ENCODE peak calls at places on chromosomes 13 and 19, in five cellular contexts. S, P, V, W and O are unnamed samples.

GRCh38 chr13:98835156-98835555 is 82.7 kb upstream of the SLC15A1 start:
- DNase-seq in S (no peak), P (no peak), V (no peak), W (no peak), O (no peak)

GRCh38 chr19:33459220-33459619 is 62.4 kb downstream of the PEPD start:
- DNase-seq in S (peak), P (no peak), V (no peak), W (no peak), O (no peak)

GRCh38 chr19:18488838-18489626 is 32.8 kb downstream of the ELL start:
- DNase-seq in S (peak), P (peak), V (no peak), W (no peak), O (no peak)

GRCh38 chr19:38655148-38655824 is 7.8 kb downstream of the ACTN4 start:
- DNase-seq in S (no peak), P (no peak), V (no peak), W (peak), O (no peak)

GRCh38 chr13:49357694-49358093 is 86.2 kb downstream of the CAB39L start:
- DNase-seq in S (no peak), P (peak), V (no peak), W (peak), O (no peak)

GRCh38 chr19:17739121-17739875 is 12.0 kb upstream of the FCHO1 start:
- DNase-seq in S (peak), P (no peak), V (no peak), W (no peak), O (no peak)

GRCh38 chr19:33962161-33962560 is 165.5 kb downstream of the KCTD15 start:
- DNase-seq in S (no peak), P (no peak), V (no peak), W (no peak), O (no peak)

GRCh38 chr13:87893982-87894527 is 222.9 kb downstream of the SLITRK5 start:
- DNase-seq in S (no peak), P (no peak), V (no peak), W (no peak), O (no peak)

GRCh38 chr13:77112961-77113360 is 86.0 kb upstream of the FBXL3 start:
- DNase-seq in S (no peak), P (no peak), V (no peak), W (no peak), O (no peak)

GRCh38 chr19:13094285-13094595 is 8.4 kb downstream of the LYL1 start:
- DNase-seq in S (no peak), P (no peak), V (no peak), W (no peak), O (no peak)

GRCh38 chr19:38725469-38726283 is 18.6 kb downstream of the CAPN12 start:
- DNase-seq in S (no peak), P (no peak), V (no peak), W (no peak), O (no peak)

GRCh38 chr19:49890349-49891311 is 6.1 kb downstream of the IL4I1 start:
- DNase-seq in S (peak), P (no peak), V (no peak), W (no peak), O (peak)

GRCh38 chr13:90233933-90234672 is 1113.4 kb upstream of the MIR17HG start:
- DNase-seq in S (no peak), P (peak), V (no peak), W (no peak), O (no peak)

GRCh38 chr19:42121666-42122069 is 10.6 kb downstream of the POU2F2 start:
- DNase-seq in S (no peak), P (peak), V (peak), W (peak), O (peak)

GRCh38 chr19:54418030-54418929 is 3.0 kb downstream of the TTYH1 start:
- DNase-seq in S (no peak), P (no peak), V (no peak), W (peak), O (no peak)

GRCh38 chr13:42720116-42720857 is 61.1 kb upstream of the FAM216B start:
- DNase-seq in S (no peak), P (peak), V (no peak), W (peak), O (no peak)

GRCh38 chr19:14368011-14368513 is 13.2 kb upstream of the ADGRE5 start:
- DNase-seq in S (no peak), P (no peak), V (no peak), W (no peak), O (no peak)

GRCh38 chr19:43469160-43469480 is 3.7 kb upstream of the LYPD3 start:
- DNase-seq in S (no peak), P (no peak), V (no peak), W (peak), O (peak)

GRCh38 chr13:36608474-36608873 is 65.3 kb upstream of the SERTM1 start:
- DNase-seq in S (no peak), P (no peak), V (no peak), W (no peak), O (no peak)

GRCh38 chr13:98436379-98436909 is 140.5 kb downstream of the STK24 start:
- DNase-seq in S (no peak), P (no peak), V (no peak), W (no peak), O (no peak)

GRCh38 chr19:6947745-6948144 is 60.4 kb downstream of the ADGRE1 start:
- DNase-seq in S (no peak), P (peak), V (no peak), W (peak), O (no peak)

GRCh38 chr19:58519087-58519354 is 589 bp downstream of the ZBTB45 start:
- DNase-seq in S (peak), P (peak), V (peak), W (peak), O (peak)

GRCh38 chr19:41977916-41978315 is 16.1 kb downstream of the ATP1A3 start:
- DNase-seq in S (no peak), P (no peak), V (no peak), W (no peak), O (no peak)

GRCh38 chr19:2764945-2765344 is 18.1 kb downstream of the SGTA start:
- DNase-seq in S (no peak), P (no peak), V (no peak), W (no peak), O (no peak)

GRCh38 chr19:42295831-42296525 is 6.0 kb upstream of the PRR19 start:
- DNase-seq in S (peak), P (no peak), V (peak), W (peak), O (peak)

GRCh38 chr13:49836516-49836915 is 44.0 kb upstream of the KPNA3 start:
- DNase-seq in S (no peak), P (no peak), V (no peak), W (no peak), O (no peak)

DNA sequence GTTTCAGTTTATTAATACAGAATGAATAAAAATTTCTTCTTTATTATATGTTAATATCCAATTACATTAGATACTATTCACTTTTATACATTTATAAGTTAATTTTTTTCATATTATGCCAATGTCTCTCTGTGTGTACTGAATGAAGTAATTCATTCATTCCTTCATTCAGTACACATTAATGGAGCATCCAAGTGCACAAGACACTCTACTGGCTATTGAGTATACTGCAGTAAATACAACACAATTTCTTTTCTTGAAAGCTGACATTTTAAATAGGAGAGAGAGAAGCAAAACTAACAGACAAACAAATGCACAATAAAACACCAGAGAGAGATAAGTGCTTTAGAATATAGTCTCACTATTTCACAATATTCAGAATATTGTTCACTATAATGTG is 1038.3 kb upstream of the SPRY2 start:
- DNase-seq in S (no peak), P (no peak), V (no peak), W (no peak), O (no peak)
- TF ChIP-seq CTCF in S (no peak), P (peak), V (no peak), W (no peak), O (no peak)

GRCh38 chr19:1650627-1651009 is 1.8 kb downstream of the TCF3 start:
- DNase-seq in S (no peak), P (no peak), V (no peak), W (peak), O (peak)
- TF ChIP-seq CTCF in S (no peak), P (no peak), V (no peak), W (peak), O (no peak)

GRCh38 chr13:101942038-101942437 is 459.8 kb downstream of the FGF14 start:
- DNase-seq in S (peak), P (peak), V (peak), W (peak), O (no peak)
- TF ChIP-seq CTCF in S (peak), P (peak), V (peak), W (peak), O (no peak)

GRCh38 chr19:35851213-35852028 is 883 bp downstream of the NPHS1 start:
- DNase-seq in S (peak), P (no peak), V (no peak), W (no peak), O (no peak)

GRCh38 chr19:35848919-35849505 is 3.3 kb downstream of the NPHS1 start:
- DNase-seq in S (no peak), P (no peak), V (no peak), W (no peak), O (no peak)

GRCh38 chr19:35853038-35853756 is 893 bp upstream of the NPHS1 start:
- DNase-seq in S (no peak), P (no peak), V (no peak), W (no peak), O (no peak)

GRCh38 chr19:35848486-35848885 is 3.8 kb downstream of the NPHS1 start:
- DNase-seq in S (no peak), P (no peak), V (no peak), W (no peak), O (no peak)

GRCh38 chr19:35852029-35852780 is at the start of gene NPHS1:
- DNase-seq in S (no peak), P (no peak), V (no peak), W (no peak), O (no peak)
- TF ChIP-seq CTCF in S (no peak), P (no peak), V (no peak), W (no peak), O (no peak)

GRCh38 chr13:20489185-20489820 is 36.4 kb downstream of the CRYL1 start:
- DNase-seq in S (no peak), P (peak), V (peak), W (no peak), O (no peak)

GRCh38 chr13:20495087-20496023 is 30.3 kb downstream of the CRYL1 start:
- DNase-seq in S (peak), P (peak), V (peak), W (peak), O (peak)

GRCh38 chr13:20494656-20495055 is 31.0 kb downstream of the CRYL1 start:
- DNase-seq in S (no peak), P (peak), V (no peak), W (no peak), O (no peak)

GRCh38 chr13:20492036-20492435 is 33.6 kb downstream of the CRYL1 start:
- DNase-seq in S (no peak), P (peak), V (no peak), W (no peak), O (no peak)

DNA sequence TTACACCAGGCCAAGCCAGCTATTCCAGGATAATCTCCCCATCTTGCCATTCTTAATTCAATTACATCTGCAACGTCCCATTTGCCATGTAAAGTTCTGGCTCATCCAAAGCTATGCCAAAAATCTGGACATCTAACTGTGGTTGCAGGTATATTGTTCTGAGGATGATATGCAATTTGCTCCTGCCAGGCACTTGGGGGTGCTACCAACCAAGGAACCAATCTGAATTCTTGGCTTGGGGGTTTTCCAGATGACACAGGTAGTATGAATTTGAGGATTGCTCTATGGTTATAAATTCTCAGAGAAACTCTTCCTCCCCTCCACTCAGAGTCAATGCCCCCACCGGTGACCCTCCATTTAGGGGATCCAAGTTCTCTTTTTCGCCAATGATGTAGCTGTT is 33.0 kb downstream of the CRYL1 start:
- DNase-seq in S (peak), P (peak), V (no peak), W (peak), O (no peak)
- TF ChIP-seq CTCF in S (peak), P (peak), V (no peak), W (peak), O (peak)